ENCODE peak calls at places on chromosomes 2 and 18, in eight cellular contexts. One of them, this sample, is unnamed. For H3K4me1, the result is how much of the 10 kb centered on the place peaks cover.

GRCh38 chr2:226623587-226624368 is 175.8 kb downstream of the IRS1 start:
- DNase-seq in right atrium auricular region: no peak
- DNase-seq in IMR-90: no peak
- DNase-seq in Peyer's patch: no peak
- DNase-seq in right cardiac atrium: no peak
- DNase-seq in left ventricle myocardium inferior: no peak
- DNase-seq in neural progenitor cell: no peak
- DNase-seq in CD8-positive, alpha-beta memory T cell: no peak
- DNase-seq in this sample: no peak

GRCh38 chr2:133431289-133431688 is 137.0 kb downstream of the NCKAP5 start:
- DNase-seq in right atrium auricular region: no peak
- DNase-seq in IMR-90: peak
- DNase-seq in Peyer's patch: no peak
- DNase-seq in right cardiac atrium: no peak
- DNase-seq in left ventricle myocardium inferior: no peak
- DNase-seq in neural progenitor cell: no peak
- DNase-seq in CD8-positive, alpha-beta memory T cell: no peak
- DNase-seq in this sample: peak

GRCh38 chr2:202750778-202751427 is 116.1 kb downstream of the FAM117B start:
- DNase-seq in right atrium auricular region: no peak
- DNase-seq in IMR-90: no peak
- DNase-seq in Peyer's patch: no peak
- DNase-seq in right cardiac atrium: no peak
- DNase-seq in left ventricle myocardium inferior: no peak
- DNase-seq in neural progenitor cell: no peak
- DNase-seq in CD8-positive, alpha-beta memory T cell: no peak
- DNase-seq in this sample: no peak

GRCh38 chr2:20958176-20958575 is 85.7 kb downstream of the APOB start:
- DNase-seq in right atrium auricular region: no peak
- DNase-seq in IMR-90: no peak
- DNase-seq in Peyer's patch: no peak
- DNase-seq in right cardiac atrium: no peak
- DNase-seq in left ventricle myocardium inferior: no peak
- DNase-seq in neural progenitor cell: no peak
- DNase-seq in CD8-positive, alpha-beta memory T cell: no peak
- DNase-seq in this sample: no peak

GRCh38 chr2:198283149-198283548 is 478.8 kb downstream of the PLCL1 start:
- DNase-seq in right atrium auricular region: no peak
- DNase-seq in IMR-90: no peak
- DNase-seq in Peyer's patch: no peak
- DNase-seq in right cardiac atrium: no peak
- DNase-seq in left ventricle myocardium inferior: no peak
- DNase-seq in neural progenitor cell: no peak
- DNase-seq in CD8-positive, alpha-beta memory T cell: no peak
- DNase-seq in this sample: no peak

GRCh38 chr2:210539578-210540416 is 16.6 kb upstream of the CPS1 start:
- DNase-seq in right atrium auricular region: no peak
- DNase-seq in IMR-90: no peak
- DNase-seq in Peyer's patch: no peak
- DNase-seq in right cardiac atrium: no peak
- DNase-seq in left ventricle myocardium inferior: no peak
- DNase-seq in neural progenitor cell: no peak
- DNase-seq in CD8-positive, alpha-beta memory T cell: no peak
- DNase-seq in this sample: no peak

GRCh38 chr2:150142561-150142960 is 344.9 kb downstream of the RND3 start:
- DNase-seq in right atrium auricular region: no peak
- DNase-seq in IMR-90: peak
- DNase-seq in Peyer's patch: no peak
- DNase-seq in right cardiac atrium: no peak
- DNase-seq in left ventricle myocardium inferior: no peak
- DNase-seq in neural progenitor cell: no peak
- DNase-seq in CD8-positive, alpha-beta memory T cell: no peak
- DNase-seq in this sample: peak

GRCh38 chr18:11828772-11829432 is 22.3 kb upstream of the CHMP1B start:
- DNase-seq in right atrium auricular region: no peak
- DNase-seq in IMR-90: no peak
- DNase-seq in Peyer's patch: no peak
- DNase-seq in right cardiac atrium: no peak
- DNase-seq in left ventricle myocardium inferior: no peak
- DNase-seq in neural progenitor cell: no peak
- DNase-seq in CD8-positive, alpha-beta memory T cell: no peak
- DNase-seq in this sample: no peak

GRCh38 chr18:74645717-74646116 is 48.0 kb downstream of the ZNF407 start:
- DNase-seq in right atrium auricular region: no peak
- DNase-seq in IMR-90: peak
- DNase-seq in Peyer's patch: no peak
- DNase-seq in right cardiac atrium: no peak
- DNase-seq in left ventricle myocardium inferior: no peak
- DNase-seq in neural progenitor cell: no peak
- DNase-seq in CD8-positive, alpha-beta memory T cell: no peak
- DNase-seq in this sample: no peak

GRCh38 chr2:60219536-60219935 is 333.9 kb downstream of the BCL11A start:
- DNase-seq in right atrium auricular region: no peak
- DNase-seq in IMR-90: no peak
- DNase-seq in Peyer's patch: no peak
- DNase-seq in right cardiac atrium: no peak
- DNase-seq in left ventricle myocardium inferior: no peak
- DNase-seq in neural progenitor cell: no peak
- DNase-seq in CD8-positive, alpha-beta memory T cell: no peak
- DNase-seq in this sample: no peak

GRCh38 chr2:200365209-200365608 is 58.7 kb downstream of the SPATS2L start:
- DNase-seq in right atrium auricular region: no peak
- DNase-seq in IMR-90: no peak
- DNase-seq in Peyer's patch: no peak
- DNase-seq in right cardiac atrium: no peak
- DNase-seq in left ventricle myocardium inferior: no peak
- DNase-seq in neural progenitor cell: no peak
- DNase-seq in CD8-positive, alpha-beta memory T cell: no peak
- DNase-seq in this sample: no peak

GRCh38 chr2:148531175-148532048 is 113.1 kb upstream of the EPC2 start:
- DNase-seq in right atrium auricular region: no peak
- DNase-seq in IMR-90: no peak
- DNase-seq in Peyer's patch: no peak
- DNase-seq in right cardiac atrium: no peak
- DNase-seq in left ventricle myocardium inferior: no peak
- DNase-seq in neural progenitor cell: no peak
- DNase-seq in CD8-positive, alpha-beta memory T cell: no peak
- DNase-seq in this sample: no peak

GRCh38 chr2:231138699-231139098 is 13.9 kb upstream of the HTR2B start:
- DNase-seq in right atrium auricular region: no peak
- DNase-seq in IMR-90: peak
- DNase-seq in Peyer's patch: no peak
- DNase-seq in right cardiac atrium: no peak
- DNase-seq in left ventricle myocardium inferior: no peak
- DNase-seq in neural progenitor cell: no peak
- DNase-seq in CD8-positive, alpha-beta memory T cell: no peak
- DNase-seq in this sample: no peak

GRCh38 chr2:8779795-8780194 is 57.6 kb downstream of the KIDINS220 start:
- DNase-seq in right atrium auricular region: no peak
- DNase-seq in IMR-90: no peak
- DNase-seq in Peyer's patch: no peak
- DNase-seq in right cardiac atrium: no peak
- DNase-seq in left ventricle myocardium inferior: no peak
- DNase-seq in neural progenitor cell: no peak
- DNase-seq in CD8-positive, alpha-beta memory T cell: no peak
- DNase-seq in this sample: no peak

GRCh38 chr18:43383031-43383430 is 105.7 kb upstream of the SYT4 start:
- DNase-seq in right atrium auricular region: no peak
- DNase-seq in IMR-90: no peak
- DNase-seq in Peyer's patch: no peak
- DNase-seq in right cardiac atrium: no peak
- DNase-seq in left ventricle myocardium inferior: no peak
- DNase-seq in neural progenitor cell: no peak
- DNase-seq in CD8-positive, alpha-beta memory T cell: no peak
- DNase-seq in this sample: no peak

DNA sequence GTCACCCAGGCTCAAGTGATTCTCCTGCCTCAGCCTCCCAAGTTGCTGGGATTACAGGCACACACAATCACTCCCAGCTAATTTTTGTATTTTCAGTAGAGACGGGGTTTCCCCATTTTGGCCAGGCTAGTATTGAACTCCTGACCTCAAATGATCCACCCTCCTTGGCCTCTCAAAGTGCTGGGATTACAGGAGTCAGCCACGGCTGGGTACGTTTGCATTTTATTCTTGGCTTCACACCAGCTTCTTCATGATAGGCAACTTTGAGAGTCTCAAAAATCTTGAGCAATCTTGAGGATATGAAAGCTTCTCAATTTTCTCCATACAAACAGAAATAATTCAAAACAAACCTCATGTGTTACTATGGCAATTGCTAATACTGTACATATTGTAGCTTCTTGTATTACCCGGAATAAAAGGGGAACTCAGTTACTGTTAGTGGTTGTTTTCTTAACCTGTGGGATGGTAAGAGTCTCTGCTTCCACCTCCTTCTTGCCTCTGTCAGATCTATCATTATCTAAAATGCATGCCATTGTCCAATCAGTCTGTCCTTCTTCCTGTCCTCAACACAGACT is 102.9 kb upstream of the SYT4 start:
- DNase-seq in right atrium auricular region: no peak
- DNase-seq in IMR-90: no peak
- DNase-seq in Peyer's patch: no peak
- DNase-seq in right cardiac atrium: no peak
- DNase-seq in left ventricle myocardium inferior: no peak
- DNase-seq in neural progenitor cell: no peak
- DNase-seq in CD8-positive, alpha-beta memory T cell: no peak
- DNase-seq in this sample: no peak
- H3K4me1 ChIP-seq in right atrium auricular region: under half
- H3K4me1 ChIP-seq in IMR-90: under half
- H3K4me1 ChIP-seq in Peyer's patch: under half
- H3K4me1 ChIP-seq in right cardiac atrium: under half
- H3K4me1 ChIP-seq in left ventricle myocardium inferior: under half
- H3K4me1 ChIP-seq in neural progenitor cell: under half
- H3K4me1 ChIP-seq in CD8-positive, alpha-beta memory T cell: under half
- H3K4me1 ChIP-seq in this sample: under half

GRCh38 chr2:11280713-11281112 is 63.7 kb downstream of the ROCK2 start:
- DNase-seq in right atrium auricular region: no peak
- DNase-seq in IMR-90: no peak
- DNase-seq in Peyer's patch: no peak
- DNase-seq in right cardiac atrium: no peak
- DNase-seq in left ventricle myocardium inferior: no peak
- DNase-seq in neural progenitor cell: no peak
- DNase-seq in CD8-positive, alpha-beta memory T cell: no peak
- DNase-seq in this sample: no peak
- H3K27ac ChIP-seq in right atrium auricular region: no peak
- H3K27ac ChIP-seq in IMR-90: no peak
- H3K27ac ChIP-seq in Peyer's patch: no peak
- H3K27ac ChIP-seq in right cardiac atrium: no peak
- H3K27ac ChIP-seq in left ventricle myocardium inferior: no peak
- H3K27ac ChIP-seq in neural progenitor cell: no peak
- H3K27ac ChIP-seq in CD8-positive, alpha-beta memory T cell: no peak
- H3K27ac ChIP-seq in this sample: no peak

DNA sequence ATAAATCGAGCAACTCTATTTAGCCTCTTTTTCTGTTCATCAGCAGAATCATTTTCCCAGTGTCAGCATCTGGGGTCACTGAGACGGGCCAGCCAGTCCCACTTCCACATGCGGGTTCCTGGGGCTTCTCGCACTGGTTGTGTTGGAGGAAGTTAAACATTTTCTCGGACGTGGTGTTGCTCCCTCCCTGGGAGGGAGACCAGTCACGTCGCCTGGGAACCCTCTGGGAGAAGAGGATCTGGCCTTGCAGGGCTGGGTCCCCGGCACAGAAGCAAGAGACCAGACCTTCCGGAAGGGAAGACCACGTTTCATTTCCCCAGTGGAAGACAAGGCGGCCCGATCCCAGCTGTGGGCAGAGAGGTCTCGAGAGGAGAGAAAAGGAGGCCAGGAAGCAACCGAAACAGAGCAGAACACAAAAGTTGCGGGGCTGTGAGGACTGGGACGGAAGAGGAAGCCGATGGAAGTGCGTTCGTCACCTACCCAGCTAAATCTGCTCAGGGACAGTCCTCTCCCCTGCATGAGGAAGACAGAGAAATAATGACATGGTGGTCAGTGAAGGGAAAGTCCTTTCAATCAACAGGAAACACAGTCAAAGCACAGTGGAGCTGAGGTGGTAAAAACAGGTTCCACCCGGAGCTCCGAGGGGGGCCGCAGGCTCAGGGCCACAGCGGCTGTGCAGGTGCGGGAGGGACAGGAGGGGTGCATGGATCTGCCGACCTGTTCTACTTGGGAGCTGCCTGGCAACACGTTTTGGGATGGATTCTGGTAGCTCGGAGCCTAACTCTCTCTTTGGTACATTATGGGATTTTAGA is 144.4 kb downstream of the MBP start:
- DNase-seq in right atrium auricular region: peak
- DNase-seq in IMR-90: no peak
- DNase-seq in Peyer's patch: no peak
- DNase-seq in right cardiac atrium: peak
- DNase-seq in left ventricle myocardium inferior: peak
- DNase-seq in neural progenitor cell: no peak
- DNase-seq in CD8-positive, alpha-beta memory T cell: no peak
- DNase-seq in this sample: peak
- H3K4me1 ChIP-seq in right atrium auricular region: under half
- H3K4me1 ChIP-seq in IMR-90: under half
- H3K4me1 ChIP-seq in Peyer's patch: under half
- H3K4me1 ChIP-seq in right cardiac atrium: under half
- H3K4me1 ChIP-seq in left ventricle myocardium inferior: under half
- H3K4me1 ChIP-seq in neural progenitor cell: under half
- H3K4me1 ChIP-seq in CD8-positive, alpha-beta memory T cell: under half
- H3K4me1 ChIP-seq in this sample: under half

GRCh38 chr2:26010943-26011342 is 22.9 kb upstream of the RAB10 start:
- DNase-seq in right atrium auricular region: no peak
- DNase-seq in IMR-90: no peak
- DNase-seq in Peyer's patch: no peak
- DNase-seq in right cardiac atrium: no peak
- DNase-seq in left ventricle myocardium inferior: no peak
- DNase-seq in neural progenitor cell: no peak
- DNase-seq in CD8-positive, alpha-beta memory T cell: no peak
- DNase-seq in this sample: no peak

GRCh38 chr2:26013668-26014067 is 20.2 kb upstream of the RAB10 start:
- DNase-seq in right atrium auricular region: no peak
- DNase-seq in IMR-90: no peak
- DNase-seq in Peyer's patch: no peak
- DNase-seq in right cardiac atrium: no peak
- DNase-seq in left ventricle myocardium inferior: no peak
- DNase-seq in neural progenitor cell: no peak
- DNase-seq in CD8-positive, alpha-beta memory T cell: no peak
- DNase-seq in this sample: no peak

GRCh38 chr2:26009567-26009963 is 24.3 kb upstream of the RAB10 start:
- DNase-seq in right atrium auricular region: no peak
- DNase-seq in IMR-90: no peak
- DNase-seq in Peyer's patch: no peak
- DNase-seq in right cardiac atrium: no peak
- DNase-seq in left ventricle myocardium inferior: no peak
- DNase-seq in neural progenitor cell: no peak
- DNase-seq in CD8-positive, alpha-beta memory T cell: no peak
- DNase-seq in this sample: no peak

GRCh38 chr2:26011990-26012856 is 21.7 kb upstream of the RAB10 start:
- DNase-seq in right atrium auricular region: peak
- DNase-seq in IMR-90: peak
- DNase-seq in Peyer's patch: peak
- DNase-seq in right cardiac atrium: peak
- DNase-seq in left ventricle myocardium inferior: peak
- DNase-seq in neural progenitor cell: peak
- DNase-seq in CD8-positive, alpha-beta memory T cell: no peak
- DNase-seq in this sample: peak

DNA sequence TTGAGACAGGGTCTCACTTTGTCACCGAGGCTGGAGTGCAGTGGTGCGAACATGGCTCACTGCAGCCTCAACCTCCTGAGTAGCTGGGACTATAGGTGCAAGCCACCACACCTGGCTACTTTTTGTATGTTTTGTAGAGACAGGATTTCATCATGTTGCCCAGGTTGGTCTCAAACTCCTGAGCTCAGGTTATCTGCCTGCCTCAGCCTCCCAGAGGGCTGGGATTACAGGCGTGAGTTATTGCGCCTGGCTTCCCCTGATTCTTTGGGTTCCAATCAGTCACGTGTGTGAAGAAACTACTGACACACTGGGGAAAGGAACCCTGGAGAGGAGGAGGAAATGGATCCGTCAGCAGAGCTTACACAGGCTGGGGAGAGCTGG is 22.3 kb upstream of the RAB10 start:
- DNase-seq in right atrium auricular region: no peak
- DNase-seq in IMR-90: no peak
- DNase-seq in Peyer's patch: no peak
- DNase-seq in right cardiac atrium: no peak
- DNase-seq in left ventricle myocardium inferior: no peak
- DNase-seq in neural progenitor cell: no peak
- DNase-seq in CD8-positive, alpha-beta memory T cell: no peak
- DNase-seq in this sample: no peak
- H3K27ac ChIP-seq in right atrium auricular region: no peak
- H3K27ac ChIP-seq in IMR-90: peak
- H3K27ac ChIP-seq in Peyer's patch: no peak
- H3K27ac ChIP-seq in right cardiac atrium: no peak
- H3K27ac ChIP-seq in left ventricle myocardium inferior: no peak
- H3K27ac ChIP-seq in neural progenitor cell: peak
- H3K27ac ChIP-seq in CD8-positive, alpha-beta memory T cell: no peak
- H3K27ac ChIP-seq in this sample: no peak